ENCODE peak calls at places on chromosomes 6 and 20, in nine cellular contexts. D is osteoblast, U is neural progenitor cell, H is GM23338, L is IMR-90, G is K562, A is fibroblast of lung, B is A549, C is GM23248. N is an unnamed sample.

GRCh38 chr6:31791324-31792089 is 4.0 kb downstream of the VARS1 start:
- DNase-seq in C (peak), D (peak), B (peak), H (peak), A (peak), L (peak), U (peak), G (peak), N (peak)

GRCh38 chr6:160180706-160181105 is 59.1 kb downstream of the SLC22A1 start:
- DNase-seq in G (no peak), U (no peak), B (no peak), D (no peak), L (no peak), A (no peak), C (no peak), H (no peak), N (no peak)

GRCh38 chr6:14881399-14881798 is 364.5 kb upstream of the JARID2 start:
- DNase-seq in B (peak), A (peak), H (no peak), C (peak), U (no peak), D (peak), L (peak), G (no peak), N (peak)

GRCh38 chr6:26411751-26412150 is 9.7 kb downstream of the BTN3A1 start:
- DNase-seq in H (no peak), A (no peak), G (no peak), C (peak), L (peak), D (no peak), B (no peak), U (no peak), N (no peak)

GRCh38 chr20:23302801-23303200 is 47.8 kb upstream of the NXT1 start:
- DNase-seq in H (no peak), B (no peak), L (no peak), A (no peak), U (no peak), G (no peak), C (no peak), D (no peak), N (no peak)

GRCh38 chr6:165746331-165746730 is 83.3 kb upstream of the PDE10A start:
- DNase-seq in D (no peak), H (no peak), B (no peak), C (no peak), L (no peak), A (no peak), G (no peak), U (no peak), N (no peak)

GRCh38 chr6:150622941-150623874 is 23.5 kb downstream of the PLEKHG1 start:
- DNase-seq in U (no peak), L (no peak), G (no peak), D (no peak), H (no peak), A (no peak), C (no peak), B (no peak), N (no peak)

GRCh38 chr20:47036091-47036880 is 141.6 kb downstream of the EYA2 start:
- DNase-seq in L (no peak), C (no peak), U (no peak), B (no peak), A (no peak), G (no peak), H (no peak), D (no peak), N (no peak)

GRCh38 chr20:11845311-11845710 is 72.4 kb upstream of the BTBD3 start:
- DNase-seq in D (peak), L (peak), C (peak), U (no peak), A (no peak), B (no peak), G (no peak), H (no peak), N (no peak)

GRCh38 chr20:58271596-58272460 is 37.7 kb upstream of the RAB22A start:
- DNase-seq in G (no peak), C (no peak), H (no peak), L (peak), A (peak), D (no peak), U (no peak), B (no peak), N (no peak)

GRCh38 chr6:123768939-123769338 is 34.7 kb upstream of the NKAIN2 start:
- DNase-seq in G (no peak), D (no peak), B (no peak), U (no peak), L (no peak), H (peak), A (no peak), C (no peak), N (no peak)

GRCh38 chr6:168527451-168528210 is 86.6 kb downstream of the SMOC2 start:
- DNase-seq in G (no peak), B (no peak), D (no peak), C (peak), U (no peak), A (peak), H (no peak), L (no peak), N (no peak)

GRCh38 chr6:141406761-141407160 is 726.0 kb upstream of the GJE1 start:
- DNase-seq in D (no peak), U (no peak), H (no peak), B (no peak), L (no peak), A (no peak), G (no peak), C (no peak), N (no peak)

GRCh38 chr6:166683477-166683876 is 56.4 kb upstream of the RPS6KA2 start:
- DNase-seq in H (no peak), C (peak), U (no peak), D (peak), A (peak), B (no peak), G (no peak), L (peak), N (peak)

GRCh38 chr6:12280458-12280857 is 9.7 kb upstream of the EDN1 start:
- DNase-seq in B (peak), H (no peak), A (no peak), U (no peak), L (peak), C (peak), G (no peak), D (peak), N (peak)

GRCh38 chr6:29294499-29294914 is 7.0 kb upstream of the OR14J1 start:
- DNase-seq in H (peak), D (no peak), B (no peak), U (no peak), C (no peak), L (no peak), G (no peak), A (no peak), N (peak)

GRCh38 chr20:33392016-33392415 is 9.3 kb downstream of the CDK5RAP1 start:
- DNase-seq in L (peak), C (peak), G (no peak), U (no peak), A (no peak), H (no peak), B (no peak), D (peak), N (peak)

GRCh38 chr20:2302369-2302768 is 6.6 kb downstream of the TGM3 start:
- DNase-seq in A (no peak), U (no peak), L (no peak), G (peak), C (no peak), B (peak), H (peak), D (no peak), N (no peak)

DNA sequence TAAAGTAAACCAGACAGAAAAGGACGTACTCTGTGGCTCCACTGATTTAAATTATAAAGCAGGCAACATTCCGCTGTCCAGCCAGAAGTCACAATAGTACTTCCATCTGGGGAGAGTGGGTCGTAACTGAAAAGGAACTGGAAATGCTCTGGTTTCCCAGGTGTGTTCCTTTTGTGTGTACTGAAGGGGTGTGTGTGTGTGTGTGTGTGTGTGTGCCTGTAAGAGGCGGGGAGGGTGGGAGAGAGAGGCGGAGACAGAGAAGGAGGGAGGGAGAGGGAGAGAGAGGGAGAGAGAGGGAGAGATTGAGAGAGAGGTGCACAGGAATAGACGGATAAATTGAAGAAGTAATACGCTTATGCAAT is 178.4 kb upstream of the ZNF184 start:
- DNase-seq in B (peak), C (no peak), U (peak), H (peak), D (no peak), A (no peak), G (peak), L (no peak), N (peak)
- H3K4me3 ChIP-seq in B (peak), C (no peak), U (peak), H (peak), D (no peak), A (no peak), G (peak), L (no peak), N (no peak)

DNA sequence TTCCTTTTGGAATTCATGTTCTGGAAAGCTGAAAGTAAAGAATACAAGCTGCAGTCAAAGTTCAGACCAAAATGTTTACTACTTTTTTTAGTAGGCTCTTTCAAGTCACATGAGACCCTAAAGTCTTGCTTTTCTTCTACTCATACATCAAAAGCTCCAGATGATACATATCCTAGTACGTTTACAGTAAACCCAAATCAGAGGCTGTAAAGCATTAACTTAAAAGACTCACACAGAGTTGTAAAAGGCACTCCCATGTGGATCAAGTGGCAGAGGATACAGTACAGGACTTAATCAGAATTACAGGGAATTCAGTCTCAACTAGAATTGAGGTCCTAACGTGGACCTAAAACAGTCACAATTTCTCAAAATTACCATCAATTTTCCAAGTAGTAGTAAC is 40.7 kb downstream of the STK38 start:
- DNase-seq in D (no peak), C (no peak), U (no peak), L (peak), B (no peak), A (peak), G (no peak), H (no peak), N (no peak)
- H3K4me2 ChIP-seq in D (no peak), C (no peak), U (no peak), L (no peak), B (no peak), A (no peak), G (no peak), H (no peak), N (no peak)

DNA sequence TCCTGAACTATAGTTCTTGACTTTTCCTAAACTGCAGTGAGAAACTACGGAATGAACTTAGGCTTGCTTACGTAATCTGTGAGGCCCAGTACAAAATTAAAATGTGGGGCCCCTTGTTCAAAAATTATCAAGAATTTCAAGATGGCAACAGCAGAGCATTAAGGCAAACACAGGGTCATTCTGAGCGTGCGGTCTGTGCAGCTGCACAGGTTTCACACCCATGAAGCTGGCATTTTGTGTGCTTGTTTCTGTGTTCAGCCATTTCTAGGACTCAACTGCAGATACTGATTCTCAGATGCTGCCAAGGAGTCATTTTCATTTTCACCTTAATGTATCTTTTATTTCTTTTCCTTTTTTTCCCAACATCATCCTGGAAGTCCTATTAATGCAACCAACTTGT is 49.6 kb upstream of the HBS1L start:
- DNase-seq in A (no peak), U (no peak), C (no peak), G (no peak), H (no peak), L (no peak), D (no peak), B (no peak), N (no peak)
- H3K4me3 ChIP-seq in A (no peak), U (no peak), C (no peak), G (no peak), H (no peak), L (no peak), D (no peak), B (no peak), N (no peak)

DNA sequence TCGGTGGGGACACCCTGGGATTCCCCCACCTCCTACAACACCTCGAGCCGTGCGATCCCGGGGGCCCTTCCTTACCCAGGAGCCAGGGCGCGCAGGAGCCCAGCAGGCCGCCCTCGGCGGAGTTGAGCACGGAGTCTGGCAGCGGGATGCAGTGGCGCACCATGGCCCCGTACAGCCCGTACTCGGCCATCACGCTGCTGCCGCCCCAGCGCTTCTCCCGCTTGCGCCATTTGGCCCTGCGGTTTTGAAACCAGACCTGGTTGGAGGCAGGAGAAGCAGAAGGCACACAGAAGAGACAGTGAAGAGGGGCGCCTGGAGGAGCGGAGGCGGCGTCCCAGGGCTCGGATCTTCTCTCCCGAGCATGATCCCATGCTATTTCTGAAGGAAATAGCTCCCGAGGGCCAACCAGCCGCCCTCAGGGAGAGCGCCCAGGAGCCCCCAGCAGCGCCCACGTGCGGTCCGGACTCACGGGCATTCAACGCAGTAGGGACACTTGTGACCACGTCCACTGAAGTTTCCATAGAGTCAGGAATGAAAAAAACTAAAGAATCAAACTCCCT is 4.3 kb downstream of the VSX1 start:
- DNase-seq in A (no peak), U (peak), D (no peak), L (peak), C (peak), G (no peak), H (peak), B (peak), N (peak)
- H3K4me2 ChIP-seq in A (peak), U (peak), D (peak), L (peak), C (peak), G (no peak), H (peak), B (peak), N (peak)